ENCODE peak calls at places on chromosome 13, in nine cellular contexts. Z is activated gamma-delta T cell treated with Interleukin-2 at 50 U/mL for 16 hours; W is CD8-positive, alpha-beta memory T cell; E is activated naive CD4-positive, alpha-beta T cell treated with anti-CD3 and anti-CD28 coated beads, Interleukin-2, amount 10 ng/mL, durations not matched to agents 7 days and 5 days; R is activated CD4-positive, alpha-beta T cell treated with anti-CD3 and anti-CD28 coated beads, Interleukin-2, amount 50 U/mL, for 24 hours; H is T-helper 1 cell; B is omental fat pad; O is Panc1; G is glutamatergic neuron. Q is an unnamed sample.

GRCh38 chr13:47680752-47681151 is 320.3 kb downstream of the SUCLA2 start:
- DNase-seq in Z (no peak), W (no peak), E (no peak), R (no peak), H (no peak), B (no peak), O (no peak), G (no peak), Q (no peak)

GRCh38 chr13:26600345-26600761 is 42.9 kb downstream of the WASF3 start:
- DNase-seq in Z (no peak), W (no peak), E (no peak), R (no peak), H (no peak), B (no peak), O (no peak), G (no peak), Q (no peak)

GRCh38 chr13:50198508-50198907 is 183.3 kb downstream of the KCNRG start:
- DNase-seq in Z (no peak), W (no peak), E (no peak), R (no peak), H (no peak), B (no peak), O (no peak), G (no peak), Q (no peak)

GRCh38 chr13:23609414-23610186 is 39.4 kb downstream of the TNFRSF19 start:
- DNase-seq in Z (no peak), W (no peak), E (no peak), R (no peak), H (no peak), B (no peak), O (no peak), G (no peak), Q (no peak)

GRCh38 chr13:44609137-44609536 is 33.0 kb upstream of the TSC22D1 start:
- DNase-seq in Z (no peak), W (no peak), E (no peak), R (no peak), H (no peak), B (no peak), O (no peak), G (no peak), Q (no peak)

GRCh38 chr13:27381601-27382000 is 42.8 kb upstream of the GTF3A start:
- DNase-seq in Z (no peak), W (no peak), E (no peak), R (no peak), H (no peak), B (no peak), O (no peak), G (no peak), Q (no peak)

GRCh38 chr13:37747071-37747612 is 122.4 kb downstream of the TRPC4 start:
- DNase-seq in Z (no peak), W (no peak), E (no peak), R (no peak), H (no peak), B (no peak), O (no peak), G (no peak), Q (no peak)

GRCh38 chr13:40665754-40666057 is 735 bp downstream of the FOXO1 start:
- DNase-seq in Z (peak), W (peak), E (peak), R (no peak), H (peak), B (no peak), O (no peak), G (peak), Q (peak)

GRCh38 chr13:23643828-23644419 is 73.7 kb downstream of the TNFRSF19 start:
- DNase-seq in Z (no peak), W (no peak), E (no peak), R (no peak), H (no peak), B (no peak), O (no peak), G (no peak), Q (no peak)

GRCh38 chr13:98451676-98452105 is 125.2 kb downstream of the STK24 start:
- DNase-seq in Z (no peak), W (no peak), E (no peak), R (no peak), H (no peak), B (no peak), O (no peak), G (peak), Q (no peak)

Q was measured in WTC11.